ENCODE peak calls at places on chromosomes 7 and 10, in ten cellular contexts. M, S, W, G, Z, B, C, F, H and P are unnamed samples.

GRCh38 chr10:17228081-17229015 is at the start of gene VIM:
- DNase-seq in C (peak; percentile 94), B (peak; percentile 98), W (peak; percentile 79), F (peak; percentile 84), M (peak; percentile 96), H (peak; percentile 67), G (peak; percentile 83), S (peak; percentile 97), Z (peak; percentile 94), P (peak; percentile 80)

GRCh38 chr7:100515072-100515532 is 23.9 kb upstream of the AGFG2 start:
- DNase-seq in H (no peak), B (no peak), F (no peak), C (peak; percentile 47), Z (no peak), W (no peak), M (peak; percentile 77), S (peak; percentile 17), G (no peak), P (no peak)

GRCh38 chr7:132509667-132510066 is 66.6 kb downstream of the PLXNA4 start:
- DNase-seq in C (no peak), M (no peak), W (no peak), H (no peak), Z (no peak), B (no peak), F (no peak), S (no peak), G (no peak), P (no peak)

GRCh38 chr7:97973206-97973658 is 16.8 kb downstream of the OCM2 start:
- DNase-seq in Z (peak; percentile 37), C (no peak), B (no peak), W (no peak), F (no peak), H (no peak), S (no peak), M (no peak), G (no peak), P (no peak)

GRCh38 chr7:145036592-145037386 is 200.9 kb upstream of the TPK1 start:
- DNase-seq in M (peak; percentile 64), B (no peak), G (peak; percentile 30), Z (peak; percentile 66), F (no peak), S (peak; percentile 36), C (no peak), W (peak; percentile 32), H (peak; percentile 41), P (peak; percentile 30)

GRCh38 chr7:45402480-45403218 is 171.5 kb upstream of the ADCY1 start:
- DNase-seq in Z (no peak), S (peak; percentile 51), B (no peak), F (peak; percentile 2), W (peak; percentile 66), C (peak; percentile 87), M (peak; percentile 89), H (peak; percentile 1), G (no peak), P (no peak)

GRCh38 chr10:102230861-102231356 is 4.8 kb downstream of the ELOVL3 start:
- DNase-seq in G (peak; percentile 36), H (peak; percentile 27), S (no peak), M (peak; percentile 37), Z (peak; percentile 62), W (peak; percentile 30), C (no peak), F (no peak), B (peak; percentile 84), P (peak; percentile 39)

GRCh38 chr7:151883872-151884271 is 7.0 kb upstream of the PRKAG2 start:
- DNase-seq in C (no peak), G (no peak), S (no peak), F (no peak), M (no peak), Z (no peak), B (peak; percentile 26), W (no peak), H (no peak), P (no peak)

GRCh38 chr7:47730135-47730534 is 148.2 kb upstream of the TNS3 start:
- DNase-seq in F (no peak), Z (no peak), G (no peak), S (peak; percentile 63), M (peak; percentile 39), B (no peak), W (no peak), H (no peak), C (peak; percentile 20), P (no peak)

GRCh38 chr7:149637911-149638565 is 135.3 kb downstream of the ZNF467 start:
- DNase-seq in G (no peak), W (no peak), C (no peak), Z (no peak), F (no peak), M (no peak), B (no peak), H (no peak), S (no peak), P (no peak)

GRCh38 chr10:28113202-28113601 is 114.3 kb upstream of the ODAD2 start:
- DNase-seq in M (no peak), H (no peak), Z (no peak), S (no peak), W (no peak), F (no peak), B (no peak), G (no peak), C (no peak), P (no peak)

GRCh38 chr7:10022957-10023356 is 950.7 kb upstream of the PHF14 start:
- DNase-seq in Z (peak; percentile 2), H (peak; percentile 1), S (peak; percentile 0), B (no peak), G (no peak), C (no peak), W (no peak), M (no peak), F (no peak), P (no peak)

GRCh38 chr7:38656976-38657375 is 25.8 kb upstream of the AMPH start:
- DNase-seq in W (peak; percentile 36), S (no peak), H (no peak), M (peak; percentile 63), C (no peak), Z (no peak), F (no peak), G (no peak), B (no peak), P (no peak)

GRCh38 chr10:132574783-132575319 is 37.3 kb downstream of the INPP5A start:
- DNase-seq in H (no peak), S (peak; percentile 54), C (peak; percentile 54), G (no peak), W (peak; percentile 71), Z (no peak), M (peak; percentile 59), F (no peak), B (peak; percentile 73), P (no peak)

GRCh38 chr10:28302012-28302667 is 724 bp downstream of the MPP7 start:
- DNase-seq in S (peak; percentile 25), W (no peak), F (no peak), M (peak; percentile 43), C (no peak), H (peak; percentile 37), B (no peak), Z (peak; percentile 66), G (peak; percentile 63), P (no peak)

GRCh38 chr10:103874730-103875129 is 19.4 kb upstream of the SH3PXD2A start:
- DNase-seq in F (no peak), G (no peak), W (no peak), C (no peak), B (no peak), H (no peak), Z (no peak), M (no peak), S (no peak), P (no peak)

GRCh38 chr10:3500408-3500856 is 284.6 kb downstream of the KLF6 start:
- DNase-seq in H (no peak), Z (no peak), C (peak; percentile 98), B (peak; percentile 89), S (peak; percentile 99), G (no peak), M (peak; percentile 99), W (no peak), F (peak; percentile 59), P (no peak)

GRCh38 chr10:124993728-124994451 is 52.0 kb downstream of the ZRANB1 start:
- DNase-seq in H (no peak), W (no peak), M (no peak), F (no peak), G (no peak), C (no peak), Z (no peak), S (no peak), B (no peak), P (no peak)

GRCh38 chr7:2929321-2930201 is 85.5 kb upstream of the GNA12 start:
- DNase-seq in Z (no peak), B (peak; percentile 51), M (no peak), H (no peak), G (no peak), C (no peak), S (no peak), W (no peak), F (no peak), P (no peak)

GRCh38 chr10:100482834-100483185 is 20.0 kb downstream of the WNT8B start:
- DNase-seq in H (no peak), G (no peak), M (no peak), C (no peak), F (no peak), Z (no peak), S (no peak), W (no peak), B (no peak), P (no peak)
- H3K4me3 ChIP-seq in H (no peak overlapping the region), G (no peak overlapping the region), M (peak overlapping the region; percentile 34), C (no peak overlapping the region), F (peak overlapping the region; percentile 53), Z (no peak overlapping the region), S (no peak overlapping the region), W (no peak overlapping the region), B (no peak overlapping the region), P (no peak overlapping the region)

DNA sequence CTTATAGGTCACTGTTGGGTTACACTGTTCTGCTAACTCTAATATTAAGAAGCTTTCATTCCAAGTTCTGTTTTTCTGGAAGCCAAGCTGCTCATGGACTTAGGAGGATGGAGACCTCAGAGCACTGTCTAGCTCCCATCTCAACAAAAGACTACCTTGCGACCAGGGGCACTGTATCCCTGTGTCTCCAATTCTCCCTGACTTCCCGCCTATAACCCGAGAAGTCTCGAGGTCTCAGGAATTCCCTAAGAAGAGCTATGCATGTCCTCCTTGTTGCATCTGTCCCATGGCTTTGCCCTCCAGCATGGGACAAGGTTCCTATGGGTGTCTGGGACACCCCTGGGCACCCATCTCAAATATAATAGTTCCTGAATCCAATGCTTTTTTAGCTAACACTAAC is 31.2 kb downstream of the BTBD16 start:
- DNase-seq in W (no peak), C (no peak), G (no peak), B (no peak), Z (no peak), S (no peak), F (no peak), H (no peak), M (no peak), P (no peak)
- H3K27me3 ChIP-seq in W (peaks cover 2% of the 10 kb centered on the region), C (no peaks in the 10 kb centered on the region), G (no peaks in the 10 kb centered on the region), B (no peaks in the 10 kb centered on the region), Z (no peaks in the 10 kb centered on the region), S (no peaks in the 10 kb centered on the region), F (peaks cover 4% of the 10 kb centered on the region), H (no peaks in the 10 kb centered on the region), M (no peaks in the 10 kb centered on the region), P (no peaks in the 10 kb centered on the region)

GRCh38 chr10:26486304-26486703 is 48.2 kb downstream of the APBB1IP start:
- DNase-seq in M (peak; percentile 85), B (no peak), Z (no peak), H (no peak), W (no peak), C (peak; percentile 98), G (no peak), F (no peak), S (peak; percentile 67), P (no peak)
- H3K27ac ChIP-seq in M (no peak overlapping the region), B (no peak overlapping the region), Z (no peak overlapping the region), H (peak overlapping the region; percentile 53), W (no peak overlapping the region), C (peak overlapping the region; percentile 98), G (peak overlapping the region; percentile 84), F (peak overlapping the region; percentile 22), S (peak overlapping the region; percentile 99), P (peak overlapping the region; percentile 72)

GRCh38 chr10:9301148-9301547 is 1246.7 kb downstream of the GATA3 start:
- DNase-seq in W (no peak), Z (no peak), C (no peak), S (no peak), M (no peak), H (no peak), F (no peak), G (no peak), B (no peak), P (no peak)
- H3K4me3 ChIP-seq in W (no peak overlapping the region), Z (no peak overlapping the region), C (no peak overlapping the region), S (no peak overlapping the region), M (no peak overlapping the region), H (no peak overlapping the region), F (no peak overlapping the region), G (no peak overlapping the region), B (no peak overlapping the region), P (no peak overlapping the region)